ENCODE peak calls at places on chromosomes 7 and 10, in seven cellular contexts. I is left ventricle myocardium inferior, M is Karpas-422, O is HepG2, Y is SJSA1, A is aorta, U is lower lobe of right lung. Z is an unnamed sample.

GRCh38 chr10:23081156-23081833 is 14.1 kb upstream of the MSRB2 start:
- DNase-seq in I (no peak), M (no peak), O (no peak), Y (no peak), A (no peak), U (no peak), Z (no peak)

GRCh38 chr10:120423350-120424197 is 33.5 kb upstream of the PLPP4 start:
- DNase-seq in I (no peak), M (peak; percentile 85), O (peak; percentile 29), Y (peak; percentile 51), A (no peak), U (peak; percentile 49), Z (no peak)

GRCh38 chr10:29142516-29143314 is 146.2 kb upstream of the LYZL1 start:
- DNase-seq in I (no peak), M (no peak), O (no peak), Y (no peak), A (no peak), U (no peak), Z (no peak)

GRCh38 chr10:125096371-125096770 is 64.0 kb downstream of the CTBP2 start:
- DNase-seq in I (no peak), M (no peak), O (no peak), Y (no peak), A (no peak), U (no peak), Z (no peak)

GRCh38 chr10:18377898-18378297 is 237.7 kb downstream of the CACNB2 start:
- DNase-seq in I (no peak), M (no peak), O (no peak), Y (no peak), A (no peak), U (no peak), Z (no peak)

GRCh38 chr7:1123721-1124120 is 35.8 kb downstream of the GPER1 start:
- DNase-seq in I (peak; percentile 87), M (no peak), O (peak; percentile 21), Y (peak; percentile 37), A (peak; percentile 97), U (peak; percentile 61), Z (peak; percentile 92)

GRCh38 chr10:83666762-83667161 is 472.5 kb upstream of the GHITM start:
- DNase-seq in I (no peak), M (no peak), O (no peak), Y (no peak), A (no peak), U (no peak), Z (no peak)

GRCh38 chr10:110219884-110220283 is 12.5 kb downstream of the MXI1 start:
- DNase-seq in I (no peak), M (no peak), O (no peak), Y (no peak), A (no peak), U (no peak), Z (no peak)

GRCh38 chr10:72308320-72308987 is 34.7 kb downstream of the DDIT4 start:
- DNase-seq in I (no peak), M (no peak), O (peak; percentile 64), Y (peak; percentile 74), A (no peak), U (no peak), Z (peak; percentile 69)

GRCh38 chr10:44316187-44316921 is 68.5 kb downstream of the CXCL12 start:
- DNase-seq in I (no peak), M (peak; percentile 91), O (no peak), Y (no peak), A (no peak), U (no peak), Z (no peak)

GRCh38 chr7:46165281-46165680 is 244.2 kb upstream of the IGFBP3 start:
- DNase-seq in I (no peak), M (no peak), O (no peak), Y (no peak), A (no peak), U (no peak), Z (no peak)

GRCh38 chr10:15627617-15628196 is 92.0 kb downstream of the ITGA8 start:
- DNase-seq in I (no peak), M (no peak), O (no peak), Y (no peak), A (no peak), U (no peak), Z (no peak)

GRCh38 chr10:50510517-50511473 is 113.0 kb downstream of the SGMS1 start:
- DNase-seq in I (no peak), M (no peak), O (no peak), Y (no peak), A (no peak), U (no peak), Z (no peak)

GRCh38 chr7:129375221-129375938 is 58.9 kb upstream of the STRIP2 start:
- DNase-seq in I (no peak), M (no peak), O (no peak), Y (no peak), A (no peak), U (no peak), Z (no peak)

GRCh38 chr7:98200364-98200763 is 10.9 kb upstream of the BHLHA15 start:
- DNase-seq in I (no peak), M (peak; percentile 89), O (no peak), Y (no peak), A (no peak), U (no peak), Z (no peak)

GRCh38 chr10:21329995-21330627 is 195.4 kb downstream of the SKIDA1 start:
- DNase-seq in I (no peak), M (no peak), O (peak; percentile 61), Y (peak; percentile 81), A (no peak), U (no peak), Z (no peak)

GRCh38 chr7:14858410-14858809 is 44.1 kb downstream of the DGKB start:
- DNase-seq in I (no peak), M (no peak), O (no peak), Y (no peak), A (no peak), U (no peak), Z (no peak)

GRCh38 chr10:43735907-43736306 is 87.2 kb upstream of the ZNF32 start:
- DNase-seq in I (no peak), M (no peak), O (no peak), Y (no peak), A (no peak), U (no peak), Z (no peak)

GRCh38 chr10:68869623-68870022 is 31.5 kb upstream of the DDX50 start:
- DNase-seq in I (no peak), M (no peak), O (no peak), Y (no peak), A (no peak), U (no peak), Z (no peak)

GRCh38 chr10:33801705-33802104 is 467.2 kb upstream of the NRP1 start:
- DNase-seq in I (no peak), M (no peak), O (peak; percentile 85), Y (no peak), A (no peak), U (no peak), Z (no peak)

GRCh38 chr7:141877365-141877764 is 36.1 kb upstream of the PRSS37 start:
- DNase-seq in I (no peak), M (no peak), O (no peak), Y (no peak), A (no peak), U (no peak), Z (no peak)

GRCh38 chr10:1057106-1057657 is 997 bp downstream of the WDR37 start:
- DNase-seq in I (peak; percentile 22), M (peak; percentile 66), O (no peak), Y (no peak), A (no peak), U (no peak), Z (no peak)

GRCh38 chr7:30932562-30932961 is 20.9 kb downstream of the AQP1 start:
- DNase-seq in I (no peak), M (no peak), O (no peak), Y (peak; percentile 22), A (no peak), U (peak; percentile 33), Z (no peak)

GRCh38 chr7:77321300-77321699 is 94.8 kb downstream of the GSAP start:
- DNase-seq in I (no peak), M (no peak), O (no peak), Y (no peak), A (no peak), U (no peak), Z (no peak)

DNA sequence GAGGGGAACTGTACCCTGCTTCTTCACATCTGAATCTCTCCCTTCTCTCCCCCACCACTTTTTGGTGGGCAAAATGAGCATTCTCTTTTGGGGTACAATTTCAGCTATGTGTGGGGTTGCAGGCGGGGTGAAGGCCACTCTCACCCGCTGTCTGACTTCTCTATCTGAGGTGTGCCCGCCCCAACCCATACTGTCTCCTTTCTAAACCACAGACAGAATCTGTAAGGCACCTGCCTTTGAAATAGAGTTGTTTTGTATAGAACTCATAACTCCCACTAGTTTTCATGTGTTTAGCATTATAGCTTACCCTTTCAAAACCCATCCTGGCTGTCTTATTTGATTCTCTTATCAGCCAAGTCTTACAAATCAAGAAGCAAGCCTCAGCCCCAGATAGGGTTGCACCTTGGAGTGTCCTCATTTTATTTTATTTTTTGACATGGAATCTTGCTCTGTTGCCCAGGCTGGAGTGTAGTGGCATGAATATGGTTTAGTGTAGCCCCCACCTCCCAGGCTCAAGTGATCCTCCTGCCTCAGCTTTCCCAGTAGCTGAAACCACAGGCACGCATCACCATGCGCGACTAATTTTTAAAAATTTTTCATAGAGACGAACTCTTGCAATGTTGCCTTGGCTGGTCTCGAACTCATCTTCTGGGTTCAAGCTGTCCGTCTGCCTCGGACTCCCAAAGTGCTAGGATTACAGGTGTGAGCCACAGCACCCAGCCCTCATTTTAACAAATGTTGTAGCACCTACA is 11.9 kb downstream of the TSPAN14 start:
- DNase-seq in I (no peak), M (no peak), O (no peak), Y (no peak), A (no peak), U (no peak), Z (no peak)
- H3K4me1 ChIP-seq in I (peaks cover 100% of the 10 kb centered on the region), M (peaks cover 16% of the 10 kb centered on the region), O (peaks cover 97% of the 10 kb centered on the region), Y (peaks cover 100% of the 10 kb centered on the region), A (no peaks in the 10 kb centered on the region), U (peaks cover 100% of the 10 kb centered on the region), Z (peaks cover 68% of the 10 kb centered on the region)

GRCh38 chr7:53218730-53219504 is 183.5 kb downstream of the POM121L12 start:
- DNase-seq in I (peak; percentile 22), M (no peak), O (no peak), Y (no peak), A (no peak), U (no peak), Z (no peak)
- H3K4me3 ChIP-seq in I (peak overlapping the region; percentile 64), M (no peak overlapping the region), O (no peak overlapping the region), Y (no peak overlapping the region), A (peak overlapping the region; percentile 34), U (peak overlapping the region; percentile 19), Z (peak overlapping the region; percentile 15)

DNA sequence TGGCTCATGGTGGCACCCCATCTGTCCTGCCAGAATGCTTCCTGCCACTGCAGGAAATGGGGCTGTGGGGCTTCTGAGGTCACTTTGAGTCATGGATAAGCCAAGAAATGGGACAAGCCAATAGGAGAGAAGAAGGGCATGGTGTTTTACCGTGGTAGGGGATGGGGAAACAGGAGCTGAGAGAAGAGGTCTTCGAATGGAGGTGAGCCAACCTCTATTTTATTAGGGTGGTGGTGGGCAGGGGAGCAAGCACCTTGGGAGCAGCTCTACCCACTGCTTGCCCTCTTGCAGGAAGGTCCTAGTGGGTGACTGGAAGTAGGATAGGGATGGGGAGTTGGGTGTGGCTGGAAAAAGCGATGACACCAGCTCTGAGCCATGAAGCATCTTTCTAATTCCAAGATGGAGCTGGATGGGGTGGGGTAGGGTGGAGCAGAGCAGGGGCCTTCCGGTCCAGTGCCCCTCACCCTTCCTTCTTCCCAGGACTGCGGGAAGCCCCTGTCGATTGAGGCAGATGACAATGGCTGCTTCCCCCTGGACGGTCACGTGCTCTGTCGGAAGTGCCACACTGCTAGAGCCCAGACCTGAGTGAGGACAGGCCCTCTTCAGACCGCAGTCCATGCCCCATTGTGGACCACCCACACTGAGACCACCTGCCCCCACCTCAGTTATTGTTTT is 9.1 kb downstream of the ZYX start:
- DNase-seq in I (no peak), M (no peak), O (no peak), Y (no peak), A (peak; percentile 68), U (no peak), Z (no peak)
- H3K4me1 ChIP-seq in I (peaks cover 91% of the 10 kb centered on the region), M (no peaks in the 10 kb centered on the region), O (peaks cover 69% of the 10 kb centered on the region), Y (peaks cover 9% of the 10 kb centered on the region), A (peaks cover 4% of the 10 kb centered on the region), U (peaks cover 72% of the 10 kb centered on the region), Z (peaks cover 25% of the 10 kb centered on the region)

GRCh38 chr7:55649238-55649637 is 76.9 kb upstream of the VOPP1 start:
- DNase-seq in I (no peak), M (no peak), O (no peak), Y (no peak), A (no peak), U (no peak), Z (no peak)
- H3K4me3 ChIP-seq in I (no peak overlapping the region), M (no peak overlapping the region), O (no peak overlapping the region), Y (no peak overlapping the region), A (no peak overlapping the region), U (no peak overlapping the region), Z (no peak overlapping the region)